ENCODE peak calls at places on chromosomes 11 and 22, in five cellular contexts. U is IMR-90, Z is SK-N-SH, P is HepG2, E is K562. R is an unnamed sample.

GRCh38 chr22:37079668-37080171 is 28.2 kb downstream of the KCTD17 start:
- DNase-seq in U (peak), P (no peak), E (no peak), Z (no peak), R (no peak)

GRCh38 chr11:44030276-44030932 is 17.4 kb upstream of the ACCSL start:
- DNase-seq in Z (no peak), P (no peak), E (no peak), U (peak), R (no peak)

GRCh38 chr11:83033367-83033766 is 38.3 kb downstream of the RAB30 start:
- DNase-seq in E (no peak), U (no peak), Z (no peak), P (no peak), R (no peak)

GRCh38 chr11:107018274-107018901 is at the start of gene GUCY1A2:
- DNase-seq in P (no peak), Z (peak), U (no peak), E (no peak), R (no peak)

GRCh38 chr11:129894281-129895125 is 875 bp downstream of the NFRKB start:
- DNase-seq in P (no peak), E (no peak), U (peak), Z (no peak), R (no peak)

GRCh38 chr11:125200441-125200840 is 35.9 kb downstream of the PKNOX2 start:
- DNase-seq in Z (no peak), E (no peak), P (no peak), U (no peak), R (no peak)

GRCh38 chr11:93842461-93842860 is 8.0 kb downstream of the VSTM5 start:
- DNase-seq in U (peak), E (peak), Z (no peak), P (no peak), R (no peak)

GRCh38 chr11:119055901-119056300 is 1.1 kb downstream of the HYOU1 start:
- DNase-seq in E (no peak), Z (peak), P (peak), U (peak), R (no peak)

GRCh38 chr11:135009125-135009524 is 597.1 kb upstream of the B3GAT1 start:
- DNase-seq in P (no peak), U (no peak), E (no peak), Z (no peak), R (no peak)

GRCh38 chr22:19889951-19890350 is 35.3 kb upstream of the GNB1L start:
- DNase-seq in U (no peak), Z (no peak), P (no peak), E (no peak), R (no peak)

GRCh38 chr11:125945011-125945796 is 640 bp upstream of the VSIG10L2 start:
- DNase-seq in U (no peak), Z (no peak), P (no peak), E (no peak), R (no peak)

GRCh38 chr11:63670738-63671321 is 346 bp downstream of the ATL3 start:
- DNase-seq in E (peak), P (no peak), U (no peak), Z (peak), R (no peak)

GRCh38 chr22:20378110-20378509 is 15.8 kb upstream of the ZNF74 start:
- DNase-seq in E (peak), U (no peak), Z (no peak), P (no peak), R (no peak)

GRCh38 chr22:19290400-19291217 is 910 bp downstream of the CLTCL1 start:
- DNase-seq in E (peak), Z (no peak), U (no peak), P (peak), R (no peak)

GRCh38 chr22:42282943-42283287 is 12.5 kb upstream of the TCF20 start:
- DNase-seq in Z (no peak), U (no peak), E (no peak), P (no peak), R (no peak)

GRCh38 chr11:5348516-5349194 is 2.7 kb upstream of the OR51B6 start:
- DNase-seq in E (no peak), U (no peak), P (no peak), Z (no peak), R (no peak)

GRCh38 chr11:3231851-3232744 is at the start of gene MRGPRE:
- DNase-seq in E (peak), Z (peak), P (no peak), U (no peak), R (no peak)

GRCh38 chr11:12157241-12157661 is 46.9 kb downstream of the MICAL2 start:
- DNase-seq in U (peak), E (no peak), P (no peak), Z (no peak), R (no peak)

GRCh38 chr11:32438883-32439487 is 3.6 kb upstream of the WT1 start:
- DNase-seq in E (no peak), P (no peak), Z (peak), U (no peak), R (no peak)

GRCh38 chr11:32435947-32436750 is 810 bp upstream of the WT1 start:
- DNase-seq in Z (peak), E (no peak), P (no peak), U (no peak), R (no peak)

GRCh38 chr11:32438346-32438882 is 3.1 kb upstream of the WT1 start:
- DNase-seq in E (no peak), P (no peak), U (no peak), Z (no peak), R (no peak)

GRCh38 chr11:32436751-32437405 is 1.5 kb upstream of the WT1 start:
- DNase-seq in P (no peak), U (no peak), E (no peak), Z (peak), R (no peak)

GRCh38 chr11:32437406-32438345 is 2.3 kb upstream of the WT1 start:
- DNase-seq in Z (peak), E (no peak), U (no peak), P (no peak), R (no peak)
- TF ChIP-seq MXI1 in Z (no peak), E (no peak), U (no peak), P (no peak), R (no peak)

GRCh38 chr11:113885897-113886296 is 10.5 kb upstream of the USP28 start:
- DNase-seq in E (no peak), Z (no peak), U (no peak), P (no peak), R (no peak)

GRCh38 chr11:113884361-113884836 is 9.0 kb upstream of the USP28 start:
- DNase-seq in E (no peak), P (peak), U (peak), Z (no peak), R (no peak)

GRCh38 chr11:113894421-113894996 is 10.1 kb upstream of the HTR3B start:
- DNase-seq in Z (no peak), U (no peak), P (no peak), E (no peak), R (no peak)

GRCh38 chr11:113888848-113889247 is 13.5 kb upstream of the USP28 start:
- DNase-seq in E (no peak), P (no peak), U (no peak), Z (no peak), R (no peak)
- TF ChIP-seq MXI1 in E (no peak), P (no peak), U (no peak), Z (no peak), R (no peak)

DNA sequence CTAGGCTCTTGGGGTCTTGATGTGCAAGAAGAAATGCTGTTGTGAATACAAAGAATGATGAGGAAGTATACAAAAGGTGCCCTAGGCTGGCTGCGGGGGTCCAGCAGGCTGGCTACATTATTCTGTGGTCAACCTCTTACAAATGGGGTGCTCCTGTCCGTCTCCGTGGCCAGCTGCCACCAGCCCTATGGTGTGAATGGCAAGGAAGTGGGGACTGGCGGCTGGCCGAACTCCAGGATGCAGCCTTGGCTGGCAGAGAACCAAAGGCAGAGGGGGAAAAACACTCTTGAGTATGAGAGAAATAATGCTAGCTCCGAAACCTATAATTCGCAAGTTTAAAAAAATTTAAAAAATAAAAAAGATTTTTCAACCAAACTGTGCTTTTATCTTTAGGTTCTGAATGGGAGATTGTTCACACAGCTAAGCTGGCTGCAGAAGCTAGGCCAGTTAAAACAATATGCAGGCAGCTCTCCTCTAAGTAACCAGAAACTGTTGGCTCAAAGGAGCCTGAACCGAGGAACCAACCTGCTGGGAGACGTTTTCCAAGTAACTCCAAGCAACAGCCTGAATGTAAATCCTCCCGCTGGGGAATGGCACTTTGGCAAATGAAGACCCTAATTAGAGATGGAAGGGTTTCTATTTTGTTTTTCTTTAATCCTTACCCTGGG is 50.3 kb downstream of the C22orf31 start:
- DNase-seq in E (no peak), Z (no peak), U (no peak), P (no peak), R (no peak)
- TF ChIP-seq MXI1 in E (no peak), Z (no peak), U (no peak), P (no peak), R (no peak)

GRCh38 chr11:34394771-34395300 is 37.0 kb upstream of the ABTB2 start:
- DNase-seq in E (no peak), U (no peak), Z (no peak), P (no peak), R (no peak)

GRCh38 chr11:34395916-34396555 is 38.2 kb upstream of the ABTB2 start:
- DNase-seq in U (peak), E (no peak), Z (no peak), P (no peak), R (no peak)

GRCh38 chr11:34397120-34397519 is 39.3 kb upstream of the ABTB2 start:
- DNase-seq in Z (peak), E (peak), P (no peak), U (no peak), R (no peak)
- TF ChIP-seq MXI1 in Z (no peak), E (no peak), P (no peak), U (no peak), R (no peak)

DNA sequence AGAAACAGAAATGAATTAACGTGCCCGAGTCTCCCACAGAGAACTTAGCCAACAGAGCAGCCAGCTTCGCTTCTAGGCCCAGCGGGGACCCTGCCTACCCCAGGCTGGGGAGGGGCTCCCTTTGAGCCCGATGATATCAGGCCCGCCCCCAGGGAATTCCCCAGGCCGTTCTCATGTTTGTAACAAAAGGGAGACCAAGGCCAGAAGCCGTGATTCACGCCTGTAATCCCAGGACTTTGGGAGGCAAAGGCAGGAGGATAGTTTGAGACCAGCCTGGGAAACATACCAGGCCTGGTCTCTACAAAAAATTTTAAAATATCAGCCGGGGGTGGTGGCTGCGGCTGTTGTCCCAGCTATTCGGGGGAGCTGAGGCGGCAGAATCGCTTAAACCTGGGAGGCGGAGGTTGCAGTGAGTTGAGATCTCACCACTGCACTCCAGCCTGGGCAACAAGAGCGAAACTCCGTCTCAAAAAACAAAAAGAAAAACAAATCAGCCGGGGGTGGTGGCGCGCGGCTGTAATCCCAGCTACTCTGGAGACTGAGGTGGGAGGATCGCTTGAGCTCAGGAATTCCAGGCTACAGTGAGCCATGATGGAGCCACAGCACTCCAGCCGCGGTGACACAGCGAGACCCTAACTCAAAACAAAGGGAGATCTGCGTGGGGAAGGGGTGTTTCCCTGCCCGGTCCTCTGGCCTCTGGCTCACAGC is 1.7 kb downstream of the DRD4 start:
- DNase-seq in Z (peak), E (no peak), P (no peak), U (no peak), R (no peak)
- TF ChIP-seq MXI1 in Z (no peak), E (no peak), P (no peak), U (no peak), R (no peak)

DNA sequence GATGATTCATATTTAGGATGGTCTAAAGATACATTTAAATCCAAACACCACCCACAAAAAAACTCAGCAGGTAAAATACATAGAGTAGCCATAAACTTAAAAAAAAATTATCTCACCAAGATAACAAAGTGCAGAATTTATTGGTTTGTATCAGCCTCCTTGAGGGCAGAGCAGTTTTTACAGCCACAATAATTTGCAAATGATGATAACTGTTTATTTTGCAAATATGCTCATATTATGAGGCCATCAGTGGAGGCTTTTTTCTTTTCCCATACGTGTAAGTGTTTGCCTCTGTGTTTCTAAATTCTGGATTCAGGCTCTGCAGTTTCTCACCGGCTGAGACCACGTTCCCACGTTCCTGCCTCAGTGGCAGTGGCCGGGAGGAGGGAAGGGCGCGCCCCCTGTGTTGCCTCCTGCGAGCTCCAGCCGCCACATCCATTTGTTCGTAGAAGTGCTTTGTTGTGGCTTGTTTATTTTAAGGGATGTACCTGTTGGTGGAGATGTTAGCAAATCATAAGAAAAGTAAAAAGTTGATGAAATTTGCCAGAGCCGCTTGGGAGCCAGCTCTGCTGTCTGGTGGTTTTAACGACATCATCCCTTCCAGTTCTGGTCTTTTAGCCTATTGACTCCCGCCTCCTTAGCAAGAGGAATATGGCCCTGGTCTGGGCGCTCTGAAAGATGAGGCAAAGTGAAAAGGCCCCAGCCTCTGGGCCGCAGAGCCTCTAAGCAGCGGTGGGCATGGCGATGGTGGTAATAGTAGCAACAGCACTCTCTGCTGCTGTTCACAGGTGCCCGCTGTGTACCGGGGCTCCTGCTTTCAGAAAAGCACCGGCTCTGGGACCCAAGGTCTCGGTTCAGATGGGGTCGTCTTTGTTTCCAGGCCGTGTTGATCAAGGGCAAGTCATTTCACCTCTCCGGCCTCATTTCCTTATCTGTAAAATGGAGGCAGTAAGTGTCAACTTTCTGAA is 66.7 kb upstream of the PPARA start:
- DNase-seq in U (no peak), E (no peak), Z (no peak), P (no peak), R (no peak)
- TF ChIP-seq MXI1 in U (no peak), E (no peak), Z (peak), P (no peak), R (no peak)

GRCh38 chr11:75639752-75640151 is 29.1 kb downstream of the MAP6 start:
- DNase-seq in U (peak), P (no peak), Z (peak), E (peak), R (peak)
- TF ChIP-seq MXI1 in U (no peak), P (no peak), Z (peak), E (no peak), R (no peak)

DNA sequence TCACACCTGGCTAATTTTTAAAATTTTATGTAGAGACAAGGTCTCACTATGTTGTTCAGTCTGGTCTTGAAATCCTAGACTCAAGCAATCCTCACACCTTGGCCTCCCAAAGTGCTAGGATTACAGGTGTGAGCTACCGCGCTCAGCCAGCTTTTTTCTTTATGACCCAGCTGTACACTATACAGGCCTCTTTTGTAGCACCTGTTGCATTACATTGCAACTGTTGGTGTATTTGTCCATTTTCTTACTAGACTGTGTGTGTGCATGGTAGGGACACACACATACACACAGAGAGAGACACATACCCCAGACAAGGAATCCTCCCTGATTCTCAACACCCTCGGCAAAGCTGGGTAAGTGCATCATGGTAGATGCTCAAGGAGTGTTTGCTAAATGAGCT is 61.7 kb downstream of the NAV2 start:
- DNase-seq in P (no peak), U (no peak), Z (no peak), E (no peak), R (no peak)
- TF ChIP-seq MXI1 in P (no peak), U (no peak), Z (no peak), E (no peak), R (no peak)

R was measured in GM12878.